ENCODE peak calls at places on chromosome 21, in four cellular contexts. One of them, this sample, is unnamed.

GRCh38 chr21:35410123-35410522 is 361.0 kb upstream of the RUNX1 start:
- DNase-seq in HepG2: no peak
- DNase-seq in GM12878: no peak
- DNase-seq in K562: no peak
- DNase-seq in this sample: no peak

GRCh38 chr21:20997308-20997632 is 939 bp upstream of the NCAM2 start:
- DNase-seq in HepG2: no peak
- DNase-seq in GM12878: no peak
- DNase-seq in K562: no peak
- DNase-seq in this sample: peak; percentile 53

GRCh38 chr21:42758721-42759593 is 105.5 kb downstream of the PDE9A start:
- DNase-seq in HepG2: no peak
- DNase-seq in GM12878: no peak
- DNase-seq in K562: no peak
- DNase-seq in this sample: no peak

GRCh38 chr21:42771503-42771805 is 107.9 kb downstream of the WDR4 start:
- DNase-seq in HepG2: no peak
- DNase-seq in GM12878: no peak
- DNase-seq in K562: no peak
- DNase-seq in this sample: no peak

GRCh38 chr21:33846141-33846540 is 69.5 kb downstream of the ATP5PO start:
- DNase-seq in HepG2: no peak
- DNase-seq in GM12878: no peak
- DNase-seq in K562: no peak
- DNase-seq in this sample: no peak

GRCh38 chr21:24840287-24840686 is 767.0 kb downstream of the MRPL39 start:
- DNase-seq in HepG2: no peak
- DNase-seq in GM12878: no peak
- DNase-seq in K562: no peak
- DNase-seq in this sample: peak; percentile 21

GRCh38 chr21:45381036-45381787 is 23.8 kb upstream of the COL18A1 start:
- DNase-seq in HepG2: no peak
- DNase-seq in GM12878: no peak
- DNase-seq in K562: no peak
- DNase-seq in this sample: no peak

GRCh38 chr21:33894736-33895288 is 20.8 kb downstream of the ATP5PO start:
- DNase-seq in HepG2: peak; percentile 70
- DNase-seq in GM12878: no peak
- DNase-seq in K562: peak; percentile 84
- DNase-seq in this sample: peak; percentile 65

GRCh38 chr21:14273736-14274538 is 58.0 kb downstream of the RBM11 start:
- DNase-seq in HepG2: no peak
- DNase-seq in GM12878: no peak
- DNase-seq in K562: peak; percentile 11
- DNase-seq in this sample: peak; percentile 52

GRCh38 chr21:17612023-17612564 is 607 bp downstream of the BTG3 start:
- DNase-seq in HepG2: no peak
- DNase-seq in GM12878: no peak
- DNase-seq in K562: no peak
- DNase-seq in this sample: no peak

GRCh38 chr21:14096577-14096976 is 114.2 kb downstream of the LIPI start:
- DNase-seq in HepG2: no peak
- DNase-seq in GM12878: no peak
- DNase-seq in K562: no peak
- DNase-seq in this sample: no peak

GRCh38 chr21:15034126-15034848 is 30.5 kb downstream of the NRIP1 start:
- DNase-seq in HepG2: no peak
- DNase-seq in GM12878: no peak
- DNase-seq in K562: no peak
- DNase-seq in this sample: no peak

GRCh38 chr21:39523930-39524329 is 72.2 kb downstream of the SH3BGR start:
- DNase-seq in HepG2: no peak
- DNase-seq in GM12878: no peak
- DNase-seq in K562: no peak
- DNase-seq in this sample: no peak

GRCh38 chr21:22925032-22925431 is 1926.8 kb downstream of the NCAM2 start:
- DNase-seq in HepG2: no peak
- DNase-seq in GM12878: no peak
- DNase-seq in K562: no peak
- DNase-seq in this sample: no peak

DNA sequence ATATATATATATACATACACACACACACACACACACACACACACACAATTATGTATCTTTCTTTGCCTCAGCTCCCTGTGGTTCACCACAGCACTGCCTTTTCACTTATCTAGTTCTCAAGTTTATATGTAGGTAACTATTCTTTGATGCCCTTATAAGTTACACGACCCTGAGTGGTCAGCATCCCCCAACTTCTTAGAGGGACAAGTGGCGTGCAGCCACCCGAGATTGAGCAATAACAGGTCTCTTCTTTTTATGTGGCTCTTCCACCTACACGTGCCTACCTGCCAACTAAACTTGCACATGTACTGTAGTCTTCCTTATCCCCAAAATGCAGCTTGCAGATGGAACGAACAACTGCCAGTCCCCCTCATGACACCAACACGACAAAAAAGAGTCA is 120.8 kb downstream of the GABPA start:
- DNase-seq in HepG2: no peak
- DNase-seq in GM12878: peak; percentile 44
- DNase-seq in K562: no peak
- DNase-seq in this sample: no peak
- TF ChIP-seq BRCA1 in HepG2: no peak
- TF ChIP-seq BRCA1 in GM12878: no peak
- TF ChIP-seq BRCA1 in K562: no peak
- TF ChIP-seq BRCA1 in this sample: no peak

GRCh38 chr21:36430841-36431240 is 45.6 kb downstream of the CHAF1B start:
- DNase-seq in HepG2: no peak
- DNase-seq in GM12878: no peak
- DNase-seq in K562: no peak
- DNase-seq in this sample: no peak
- TF ChIP-seq BRCA1 in HepG2: no peak
- TF ChIP-seq BRCA1 in GM12878: no peak
- TF ChIP-seq BRCA1 in K562: no peak
- TF ChIP-seq BRCA1 in this sample: no peak

GRCh38 chr21:41706678-41707077 is 60.2 kb downstream of the RIPK4 start:
- DNase-seq in HepG2: peak; percentile 86
- DNase-seq in GM12878: no peak
- DNase-seq in K562: peak; percentile 38
- DNase-seq in this sample: no peak
- TF ChIP-seq BRCA1 in HepG2: no peak
- TF ChIP-seq BRCA1 in GM12878: no peak
- TF ChIP-seq BRCA1 in K562: no peak
- TF ChIP-seq BRCA1 in this sample: no peak

DNA sequence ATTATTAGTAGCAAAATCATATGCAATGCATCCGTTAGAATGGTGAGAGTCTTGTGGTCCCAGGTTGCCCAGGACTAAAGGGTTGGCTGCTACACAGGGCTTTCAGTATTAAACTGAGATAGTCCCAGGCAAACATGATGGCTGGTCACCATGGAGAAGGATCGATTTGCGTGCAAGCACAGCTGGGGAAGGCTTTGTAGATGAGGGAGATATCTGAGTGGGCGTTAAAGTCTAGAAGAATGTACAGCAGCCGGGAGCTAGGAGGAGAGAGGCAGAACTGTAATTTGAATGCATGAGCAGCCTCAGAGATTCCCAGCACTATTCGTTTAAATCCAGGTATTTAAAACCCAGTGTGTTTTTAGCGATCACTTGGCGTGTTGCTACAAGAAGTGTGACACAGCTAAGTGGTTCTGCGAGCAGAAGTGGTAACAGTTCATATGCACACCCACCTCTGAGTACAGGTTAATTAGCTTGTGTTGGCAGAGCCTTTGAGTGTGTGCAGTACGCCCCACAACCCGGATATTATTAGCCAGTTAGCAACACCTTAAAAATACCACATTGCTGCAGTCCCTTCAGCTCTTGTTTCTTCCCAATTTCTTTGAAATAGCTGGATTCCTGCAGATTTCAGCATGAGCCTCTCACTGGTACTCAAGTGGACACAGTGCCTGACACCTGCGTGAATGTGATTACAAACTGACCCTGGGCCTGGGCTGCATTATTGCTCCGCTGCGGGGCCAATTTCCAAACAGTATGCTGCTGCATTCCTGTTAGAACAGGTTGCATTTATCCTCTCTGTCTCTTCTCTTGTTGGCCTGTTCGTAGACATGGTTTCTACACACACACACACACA is 67.1 kb upstream of the SCAF4 start:
- DNase-seq in HepG2: no peak
- DNase-seq in GM12878: no peak
- DNase-seq in K562: no peak
- DNase-seq in this sample: no peak
- TF ChIP-seq BRCA1 in HepG2: no peak
- TF ChIP-seq BRCA1 in GM12878: no peak
- TF ChIP-seq BRCA1 in K562: no peak
- TF ChIP-seq BRCA1 in this sample: no peak

DNA sequence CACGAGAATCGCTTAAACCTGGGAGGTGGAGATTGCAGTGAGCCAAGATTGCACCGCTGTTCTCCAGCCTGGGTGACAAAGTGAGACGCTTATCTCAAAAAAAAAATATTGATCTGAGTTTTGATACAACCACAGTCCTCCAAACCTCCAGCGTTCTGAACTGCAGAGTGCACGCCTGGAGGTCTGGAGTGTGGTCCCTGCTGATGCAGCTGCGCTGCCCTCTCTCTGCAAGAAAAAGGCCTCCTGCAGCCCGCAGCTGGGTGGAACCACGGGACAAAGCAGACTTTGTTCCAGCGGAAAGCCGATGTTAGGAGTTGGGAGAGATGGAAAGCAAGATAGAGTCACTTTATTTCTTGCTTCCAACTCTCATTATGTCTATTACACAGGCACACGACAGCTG is 144.9 kb upstream of the SOD1 start:
- DNase-seq in HepG2: no peak
- DNase-seq in GM12878: no peak
- DNase-seq in K562: no peak
- DNase-seq in this sample: peak; percentile 64
- TF ChIP-seq BRCA1 in HepG2: no peak
- TF ChIP-seq BRCA1 in GM12878: no peak
- TF ChIP-seq BRCA1 in K562: no peak
- TF ChIP-seq BRCA1 in this sample: no peak

GRCh38 chr21:46423546-46424061 is 35.1 kb upstream of the DIP2A start:
- DNase-seq in HepG2: no peak
- DNase-seq in GM12878: no peak
- DNase-seq in K562: no peak
- DNase-seq in this sample: no peak

GRCh38 chr21:46420241-46421190 is 38.2 kb upstream of the DIP2A start:
- DNase-seq in HepG2: no peak
- DNase-seq in GM12878: no peak
- DNase-seq in K562: no peak
- DNase-seq in this sample: no peak

GRCh38 chr21:46421191-46421750 is 37.4 kb upstream of the DIP2A start:
- DNase-seq in HepG2: no peak
- DNase-seq in GM12878: no peak
- DNase-seq in K562: no peak
- DNase-seq in this sample: no peak

GRCh38 chr21:46422636-46423241 is 36.0 kb upstream of the DIP2A start:
- DNase-seq in HepG2: no peak
- DNase-seq in GM12878: no peak
- DNase-seq in K562: no peak
- DNase-seq in this sample: no peak

GRCh38 chr21:46421756-46422555 is 36.7 kb upstream of the DIP2A start:
- DNase-seq in HepG2: no peak
- DNase-seq in GM12878: no peak
- DNase-seq in K562: no peak
- DNase-seq in this sample: no peak
- TF ChIP-seq BRCA1 in HepG2: no peak
- TF ChIP-seq BRCA1 in GM12878: no peak
- TF ChIP-seq BRCA1 in K562: no peak
- TF ChIP-seq BRCA1 in this sample: no peak

DNA sequence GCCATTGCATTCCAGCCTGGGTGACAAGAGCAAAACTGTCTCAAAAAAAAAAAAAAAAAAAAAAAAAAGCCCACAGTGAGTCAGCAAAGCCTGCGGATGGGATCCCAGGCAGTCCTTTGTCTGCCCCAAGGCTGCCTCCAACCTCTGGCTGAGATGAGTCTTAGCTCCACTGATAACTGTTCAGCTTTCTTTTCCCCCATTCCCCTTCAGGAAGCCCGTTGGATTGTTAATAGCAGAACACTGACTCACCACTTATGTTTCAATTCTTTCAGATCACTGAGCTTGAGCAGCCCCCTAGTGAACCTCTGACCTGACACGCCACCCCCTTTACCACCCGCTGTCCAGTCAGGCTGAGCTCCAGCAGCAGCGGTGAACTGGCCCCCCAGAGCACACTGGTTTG is 57.5 kb downstream of the ERG start:
- DNase-seq in HepG2: peak; percentile 18
- DNase-seq in GM12878: no peak
- DNase-seq in K562: no peak
- DNase-seq in this sample: no peak
- TF ChIP-seq BRCA1 in HepG2: no peak
- TF ChIP-seq BRCA1 in GM12878: no peak
- TF ChIP-seq BRCA1 in K562: no peak
- TF ChIP-seq BRCA1 in this sample: no peak

GRCh38 chr21:27219068-27219467 is 252.2 kb upstream of the ADAMTS5 start:
- DNase-seq in HepG2: no peak
- DNase-seq in GM12878: no peak
- DNase-seq in K562: no peak
- DNase-seq in this sample: no peak
- TF ChIP-seq BRCA1 in HepG2: no peak
- TF ChIP-seq BRCA1 in GM12878: no peak
- TF ChIP-seq BRCA1 in K562: no peak
- TF ChIP-seq BRCA1 in this sample: no peak

DNA sequence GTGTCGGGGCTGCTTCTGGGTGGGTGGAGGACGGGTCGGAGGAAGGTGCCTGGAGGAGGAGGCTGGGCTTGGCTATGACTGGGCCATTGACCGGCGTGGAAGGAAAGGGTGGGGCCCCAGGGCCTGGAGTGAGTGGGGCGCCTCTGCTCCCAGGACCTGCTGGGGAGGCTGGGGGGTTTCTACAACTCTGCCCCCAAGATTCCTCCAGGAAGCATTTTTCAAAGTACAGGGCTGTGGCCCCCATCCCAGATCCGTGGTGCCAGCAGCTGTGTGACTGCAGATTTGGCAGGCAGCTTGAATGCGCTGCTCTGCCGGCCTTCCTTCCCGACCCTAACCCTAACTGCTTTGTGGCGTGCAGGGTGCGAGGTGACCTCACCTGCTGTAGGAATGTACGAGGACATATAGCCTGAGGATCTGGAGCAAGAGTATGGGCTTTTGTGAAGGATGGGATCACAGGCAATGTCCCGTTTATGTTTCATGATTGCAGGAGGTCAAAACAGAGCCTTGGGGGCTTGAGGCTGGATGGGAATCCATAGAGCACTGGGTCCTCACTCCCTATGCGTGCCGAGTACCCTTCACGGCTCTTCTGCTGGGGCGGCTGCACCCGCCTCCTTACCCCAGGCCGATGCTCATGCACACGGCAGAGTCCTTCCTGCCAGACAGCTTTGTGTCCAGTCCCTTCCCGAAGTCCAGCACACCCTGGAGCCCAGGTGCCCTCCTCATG is 24.7 kb downstream of the TRPM2 start:
- DNase-seq in HepG2: no peak
- DNase-seq in GM12878: no peak
- DNase-seq in K562: no peak
- DNase-seq in this sample: no peak
- TF ChIP-seq BRCA1 in HepG2: no peak
- TF ChIP-seq BRCA1 in GM12878: no peak
- TF ChIP-seq BRCA1 in K562: no peak
- TF ChIP-seq BRCA1 in this sample: no peak

This sample was measured in H1.